ENCODE peak calls at places on chromosomes 12 and 14, in four cellular contexts. F is stromal cell of bone marrow; S is uterus; L is stimulated activated CD4-positive, alpha-beta T cell treated with anti-CD3 and anti-CD28 coated beads, Interleukin-4, amount 100 ng/mL, for 24 hours. V is an unnamed sample.

GRCh38 chr14:95713596-95714371 is at the start of gene TCL1A:
- DNase-seq in F (no peak), L (no peak), S (no peak), V (no peak)

GRCh38 chr12:113292091-113292490 is 42.8 kb downstream of the SLC8B1 start:
- DNase-seq in S (no peak), L (no peak), F (peak; percentile 42), V (peak; percentile 65)

GRCh38 chr14:69570836-69571330 is 3.8 kb downstream of the CCDC177 start:
- DNase-seq in S (no peak), F (no peak), L (no peak), V (no peak)

GRCh38 chr14:92846162-92846897 is 52.2 kb downstream of the GOLGA5 start:
- DNase-seq in F (peak; percentile 65), S (no peak), L (peak; percentile 29), V (peak; percentile 83)

GRCh38 chr12:124938606-124939427 is 24.4 kb upstream of the UBC start:
- DNase-seq in L (peak; percentile 64), S (peak; percentile 66), F (peak; percentile 83), V (peak; percentile 88)

GRCh38 chr14:20327005-20327869 is 5.8 kb downstream of the CCNB1IP1 start:
- DNase-seq in L (peak; percentile 45), F (peak; percentile 62), S (no peak), V (peak; percentile 67)

GRCh38 chr12:30041096-30041495 is 257.4 kb upstream of the TMTC1 start:
- DNase-seq in S (no peak), L (no peak), F (no peak), V (no peak)

GRCh38 chr14:100557658-100558057 is 29.6 kb downstream of the BEGAIN start:
- DNase-seq in F (no peak), S (no peak), L (no peak), V (no peak)

GRCh38 chr14:95535226-95536021 is 574 bp downstream of the GLRX5 start:
- DNase-seq in S (no peak), F (no peak), L (no peak), V (peak; percentile 13)

GRCh38 chr14:21940887-21941855 is 267.6 kb upstream of the OR4E1 start:
- DNase-seq in F (no peak), S (no peak), L (peak; percentile 41), V (peak; percentile 38)

GRCh38 chr14:77043177-77043983 is 14.9 kb upstream of the IRF2BPL start:
- DNase-seq in L (peak; percentile 63), F (peak; percentile 78), S (peak; percentile 64), V (peak; percentile 91)

GRCh38 chr14:54637270-54637669 is 70.3 kb downstream of the SAMD4A start:
- DNase-seq in L (no peak), F (no peak), S (no peak), V (no peak)

GRCh38 chr14:23055147-23055550 is 2.2 kb downstream of the CDH24 start:
- DNase-seq in F (no peak), S (no peak), L (no peak), V (no peak)

GRCh38 chr14:100534528-100535286 is 52.5 kb downstream of the BEGAIN start:
- DNase-seq in F (no peak), L (peak; percentile 2), S (peak; percentile 34), V (no peak)

GRCh38 chr12:66149702-66150398 is 19.3 kb upstream of the LLPH start:
- DNase-seq in S (no peak), L (no peak), F (no peak), V (no peak)

GRCh38 chr12:94676011-94676709 is 25.8 kb upstream of the TMCC3 start:
- DNase-seq in F (no peak), S (no peak), L (no peak), V (no peak)

GRCh38 chr14:96177766-96178377 is 26.8 kb upstream of the BDKRB2 start:
- DNase-seq in F (no peak), L (no peak), S (peak; percentile 51), V (no peak)

GRCh38 chr14:89029961-89030694 is 205.7 kb downstream of the TTC8 start:
- DNase-seq in L (no peak), S (no peak), F (no peak), V (no peak)

GRCh38 chr12:47813491-47814196 is 6.1 kb downstream of the HDAC7 start:
- DNase-seq in F (no peak), S (no peak), L (peak; percentile 23), V (no peak)

GRCh38 chr12:104357431-104357952 is 54.0 kb downstream of the EID3 start:
- DNase-seq in L (no peak), F (peak; percentile 19), S (no peak), V (peak; percentile 41)

GRCh38 chr12:26471560-26471959 is 276.2 kb downstream of the SSPN start:
- DNase-seq in F (peak; percentile 65), L (no peak), S (no peak), V (no peak)

GRCh38 chr14:53330441-53330840 is 177.3 kb upstream of the DDHD1 start:
- DNase-seq in F (no peak), L (no peak), S (no peak), V (no peak)

GRCh38 chr14:90641111-90642010 is 174.9 kb downstream of the TTC7B start:
- DNase-seq in L (no peak), S (no peak), F (no peak), V (no peak)

GRCh38 chr14:104353921-104354701 is 215.7 kb downstream of the KIF26A start:
- DNase-seq in S (peak; percentile 13), L (no peak), F (no peak), V (no peak)

GRCh38 chr12:42585175-42585845 is 4.2 kb downstream of the PRICKLE1 start:
- DNase-seq in S (no peak), F (no peak), L (no peak), V (no peak)

GRCh38 chr12:124510301-124510970 is 57.0 kb downstream of the NCOR2 start:
- DNase-seq in F (no peak), S (no peak), L (no peak), V (no peak)

GRCh38 chr12:13196302-13196921 is at the start of gene EMP1:
- DNase-seq in L (peak; percentile 86), F (peak; percentile 100), S (peak; percentile 96), V (peak; percentile 99)

GRCh38 chr14:34911209-34912150 is 36.3 kb upstream of the BAZ1A start:
- DNase-seq in L (no peak), F (no peak), S (no peak), V (peak; percentile 54)

GRCh38 chr14:105436891-105437722 is 17.5 kb downstream of the MTA1 start:
- DNase-seq in S (no peak), L (no peak), F (no peak), V (no peak)

GRCh38 chr14:74917646-74918081 is 5.4 kb downstream of the RPS6KL1 start:
- DNase-seq in F (no peak), L (no peak), S (peak; percentile 82), V (no peak)

GRCh38 chr12:83514372-83514771 is 827.7 kb downstream of the TMTC2 start:
- DNase-seq in L (no peak), F (no peak), S (no peak), V (no peak)

GRCh38 chr14:23352506-23353432 is at the start of gene SLC22A17:
- DNase-seq in S (peak; percentile 87), L (peak; percentile 56), F (peak; percentile 81), V (no peak)

GRCh38 chr14:61813101-61813596 is 50.9 kb downstream of the SNAPC1 start:
- DNase-seq in F (no peak), S (no peak), L (no peak), V (no peak)

GRCh38 chr12:126727656-126728055 is 1539.3 kb upstream of the TMEM132C start:
- DNase-seq in F (no peak), S (no peak), L (no peak), V (no peak)

GRCh38 chr14:91396959-91397815 is 20.4 kb downstream of the CCDC88C start:
- DNase-seq in F (no peak), S (no peak), L (peak; percentile 66), V (no peak)

GRCh38 chr14:31229638-31230229 is 22.1 kb upstream of the HECTD1 start:
- DNase-seq in L (no peak), S (no peak), F (peak; percentile 95), V (peak; percentile 97)

GRCh38 chr14:99129998-99130397 is 142.0 kb downstream of the BCL11B start:
- DNase-seq in S (no peak), L (no peak), F (no peak), V (no peak)